ENCODE peak calls at places on chromosomes 16 and 17, in six cellular contexts. J is endothelial cell of umbilical vein, C is GM23338, F is GM23248, R is H1, Z is neural progenitor cell. T is an unnamed sample.

GRCh38 chr17:41065829-41066624 is at the start of gene KRTAP2-4:
- DNase-seq in J (no peak), F (peak), Z (no peak), C (no peak), R (no peak), T (no peak)

GRCh38 chr16:79349803-79350202 is 250.7 kb downstream of the MAF start:
- DNase-seq in F (no peak), R (no peak), Z (no peak), J (no peak), C (no peak), T (no peak)

GRCh38 chr16:87817910-87818309 is 51.4 kb downstream of the SLC7A5 start:
- DNase-seq in J (no peak), F (no peak), C (no peak), Z (no peak), R (no peak), T (no peak)

GRCh38 chr17:67557921-67558320 is 159.8 kb upstream of the NOL11 start:
- DNase-seq in F (peak), R (no peak), Z (no peak), J (no peak), C (no peak), T (no peak)

GRCh38 chr16:77234611-77235010 is 35.4 kb downstream of the SYCE1L start:
- DNase-seq in R (no peak), J (no peak), C (peak), F (no peak), Z (peak), T (no peak)

GRCh38 chr17:10059684-10060211 is 138.7 kb downstream of the GAS7 start:
- DNase-seq in C (peak), J (no peak), Z (no peak), F (peak), R (no peak), T (peak)

GRCh38 chr17:6531575-6531974 is 24.8 kb downstream of the PITPNM3 start:
- DNase-seq in R (no peak), J (no peak), Z (no peak), C (no peak), F (no peak), T (no peak)

GRCh38 chr16:26701243-26701886 is 365.4 kb upstream of the C16orf82 start:
- DNase-seq in J (no peak), Z (no peak), R (no peak), C (no peak), F (no peak), T (no peak)

GRCh38 chr16:88662222-88662842 is 559 bp downstream of the MVD start:
- DNase-seq in C (peak), F (peak), R (no peak), Z (peak), J (no peak), T (no peak)

GRCh38 chr16:89861648-89862047 is 11.7 kb upstream of the TCF25 start:
- DNase-seq in F (peak), J (no peak), C (no peak), Z (no peak), R (no peak), T (no peak)

GRCh38 chr16:26717826-26718225 is 348.9 kb upstream of the C16orf82 start:
- DNase-seq in C (peak), F (no peak), J (no peak), R (no peak), Z (no peak), T (no peak)

GRCh38 chr17:45749831-45750335 is 34.2 kb upstream of the CRHR1 start:
- DNase-seq in C (no peak), R (no peak), F (no peak), J (no peak), Z (no peak), T (no peak)

GRCh38 chr16:69924777-69925191 is 26.4 kb upstream of the CLEC18A start:
- DNase-seq in J (peak), C (peak), R (no peak), F (peak), Z (no peak), T (no peak)

DNA sequence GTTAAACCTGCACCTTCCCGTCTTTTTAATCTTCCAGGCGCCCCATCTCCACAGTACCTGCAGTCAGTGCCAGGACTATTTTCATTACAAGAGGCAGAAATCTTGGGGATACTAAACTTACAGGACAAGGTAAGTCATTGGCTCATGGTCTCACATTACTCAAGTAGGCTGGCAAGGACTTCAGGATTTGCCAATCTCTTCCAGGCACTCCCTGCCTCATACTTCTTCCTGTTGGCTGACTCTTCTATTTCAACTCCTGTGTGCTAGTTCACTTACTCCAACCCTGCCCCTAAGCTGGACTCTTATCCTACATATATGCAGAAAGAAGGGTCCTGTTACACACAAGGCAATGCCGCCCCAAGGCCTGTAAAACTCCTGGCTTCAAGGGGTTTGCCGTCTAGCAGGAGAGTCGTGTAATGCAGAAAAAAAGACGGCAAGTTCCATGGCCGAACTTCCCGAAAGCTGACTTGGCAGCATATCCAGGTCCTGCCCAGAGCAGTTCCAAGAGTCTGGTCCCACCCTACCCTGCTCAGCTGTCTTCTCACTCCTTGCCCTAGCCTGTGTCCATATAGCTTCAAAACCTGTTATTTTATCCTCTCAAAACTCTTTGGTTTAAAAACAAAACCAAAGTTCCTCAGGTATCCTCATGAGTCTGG is 14.8 kb downstream of the ERN1 start:
- DNase-seq in J (no peak), Z (no peak), C (no peak), R (no peak), F (peak), T (no peak)
- TF ChIP-seq EZH2 in J (no peak), Z (no peak), C (no peak), R (no peak), F (no peak), T (no peak)

GRCh38 chr17:79841369-79842135 is 2.3 kb upstream of the CBX4 start:
- DNase-seq in J (no peak), R (peak), Z (peak), C (peak), F (no peak), T (no peak)
- TF ChIP-seq EZH2 in J (peak), R (peak), Z (peak), C (peak), F (peak), T (no peak)

DNA sequence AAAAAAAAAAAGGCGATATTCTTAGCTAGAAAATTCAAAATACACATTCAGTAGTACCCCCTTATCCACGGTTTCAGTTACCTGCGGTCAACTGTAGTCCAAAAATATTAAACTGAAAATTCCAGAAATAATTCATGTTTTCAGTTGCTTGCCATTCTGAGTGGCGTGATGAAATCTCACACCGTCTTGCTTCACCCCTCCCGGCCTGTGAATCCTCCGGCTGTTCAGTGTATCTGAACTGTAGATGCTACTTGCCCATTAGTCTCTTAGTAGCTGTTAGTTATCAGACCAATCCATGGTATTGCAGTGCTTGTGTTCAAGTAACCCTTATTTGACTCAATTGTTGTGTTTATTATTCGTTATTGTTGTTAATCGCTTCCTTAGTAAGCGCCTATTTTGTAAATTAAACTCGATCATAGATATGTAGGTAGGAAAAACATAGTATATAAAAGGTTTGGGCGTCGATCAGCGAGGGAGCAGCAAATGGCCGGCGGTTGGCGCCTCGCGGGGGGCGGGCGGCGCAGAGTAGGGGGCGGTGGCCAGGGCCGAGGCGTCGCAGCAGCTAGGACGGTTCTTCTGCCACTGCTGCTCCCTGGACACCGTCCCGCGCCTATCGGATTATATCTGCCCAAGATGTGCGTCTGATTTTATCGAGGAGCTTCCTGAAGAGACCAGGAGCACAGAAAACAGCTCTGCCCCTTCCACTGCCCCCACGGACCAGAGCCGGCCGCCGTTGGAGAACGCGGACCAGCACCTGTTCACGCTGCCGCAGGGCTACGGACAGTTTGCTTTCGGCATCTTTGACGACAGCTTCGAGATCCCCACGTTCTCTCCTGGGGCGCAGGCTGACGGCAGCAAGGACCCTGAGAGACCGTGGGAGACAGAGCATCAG is 39.8 kb upstream of the AKAP1 start:
- DNase-seq in R (no peak), J (no peak), Z (no peak), C (no peak), F (peak), T (no peak)
- TF ChIP-seq EZH2 in R (no peak), J (peak), Z (no peak), C (no peak), F (no peak), T (no peak)

GRCh38 chr16:55657616-55658015 is 1.8 kb downstream of the SLC6A2 start:
- DNase-seq in F (no peak), Z (no peak), R (no peak), C (no peak), J (no peak), T (no peak)

GRCh38 chr16:55655381-55655708 is 443 bp upstream of the SLC6A2 start:
- DNase-seq in C (no peak), R (no peak), Z (no peak), J (no peak), F (no peak), T (no peak)

GRCh38 chr16:55653106-55653505 is 2.7 kb upstream of the SLC6A2 start:
- DNase-seq in C (no peak), R (no peak), J (no peak), F (no peak), Z (no peak), T (no peak)

GRCh38 chr16:55656695-55657092 is 906 bp downstream of the SLC6A2 start:
- DNase-seq in J (no peak), Z (no peak), F (no peak), R (peak), C (no peak), T (no peak)

DNA sequence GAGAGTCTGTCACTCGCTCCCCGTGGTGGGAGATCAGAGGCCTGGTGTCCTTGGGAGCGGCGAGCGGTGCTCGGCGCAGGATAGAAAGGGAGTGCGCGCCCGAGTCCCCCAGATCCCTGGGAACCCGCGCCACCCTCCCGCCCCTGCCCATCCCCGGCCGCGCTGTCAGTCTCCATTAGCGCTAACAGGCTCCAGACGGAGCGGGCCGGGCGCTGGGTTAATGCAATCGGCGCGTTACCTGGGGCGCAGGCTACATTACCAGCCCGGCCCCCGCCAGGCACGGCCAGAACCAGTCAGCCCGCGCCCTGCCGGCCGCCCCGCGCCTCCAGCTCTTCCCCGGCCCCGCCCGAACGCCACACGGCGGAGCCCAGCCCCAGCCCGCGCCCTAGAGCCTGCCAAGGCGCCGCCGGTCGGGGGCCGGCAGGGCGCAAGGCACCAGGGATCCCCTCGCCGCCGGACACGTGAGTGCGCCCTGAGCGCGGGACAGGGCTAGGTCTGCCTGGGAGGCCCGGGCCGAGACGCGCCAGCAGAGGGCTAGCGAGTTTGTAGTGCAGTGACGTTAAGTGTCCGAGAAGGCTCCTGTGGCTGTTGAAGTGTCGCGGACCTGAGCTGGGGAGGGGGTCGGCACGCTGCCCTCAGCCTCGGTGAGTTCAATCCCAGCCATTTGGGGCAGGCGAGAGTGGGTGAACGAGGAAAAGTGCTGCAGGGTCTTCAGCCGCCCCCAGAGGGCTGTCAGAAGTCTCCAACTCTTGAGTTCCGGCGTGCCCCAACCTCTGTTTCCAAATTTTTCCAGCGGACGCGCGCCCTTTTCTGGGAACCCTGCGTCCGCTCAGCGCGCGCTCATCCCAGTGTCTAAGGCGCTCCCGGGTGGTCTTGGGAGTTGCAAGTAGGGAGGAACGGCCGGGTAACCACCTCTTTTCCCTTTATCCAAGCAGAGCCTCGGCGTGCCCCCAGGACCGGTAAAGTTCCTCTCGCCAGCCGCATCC is at the start of gene SLC6A2:
- DNase-seq in Z (peak), C (peak), R (peak), F (peak), J (no peak), T (no peak)
- TF ChIP-seq EZH2 in Z (peak), C (no peak), R (no peak), F (no peak), J (peak), T (no peak)

DNA sequence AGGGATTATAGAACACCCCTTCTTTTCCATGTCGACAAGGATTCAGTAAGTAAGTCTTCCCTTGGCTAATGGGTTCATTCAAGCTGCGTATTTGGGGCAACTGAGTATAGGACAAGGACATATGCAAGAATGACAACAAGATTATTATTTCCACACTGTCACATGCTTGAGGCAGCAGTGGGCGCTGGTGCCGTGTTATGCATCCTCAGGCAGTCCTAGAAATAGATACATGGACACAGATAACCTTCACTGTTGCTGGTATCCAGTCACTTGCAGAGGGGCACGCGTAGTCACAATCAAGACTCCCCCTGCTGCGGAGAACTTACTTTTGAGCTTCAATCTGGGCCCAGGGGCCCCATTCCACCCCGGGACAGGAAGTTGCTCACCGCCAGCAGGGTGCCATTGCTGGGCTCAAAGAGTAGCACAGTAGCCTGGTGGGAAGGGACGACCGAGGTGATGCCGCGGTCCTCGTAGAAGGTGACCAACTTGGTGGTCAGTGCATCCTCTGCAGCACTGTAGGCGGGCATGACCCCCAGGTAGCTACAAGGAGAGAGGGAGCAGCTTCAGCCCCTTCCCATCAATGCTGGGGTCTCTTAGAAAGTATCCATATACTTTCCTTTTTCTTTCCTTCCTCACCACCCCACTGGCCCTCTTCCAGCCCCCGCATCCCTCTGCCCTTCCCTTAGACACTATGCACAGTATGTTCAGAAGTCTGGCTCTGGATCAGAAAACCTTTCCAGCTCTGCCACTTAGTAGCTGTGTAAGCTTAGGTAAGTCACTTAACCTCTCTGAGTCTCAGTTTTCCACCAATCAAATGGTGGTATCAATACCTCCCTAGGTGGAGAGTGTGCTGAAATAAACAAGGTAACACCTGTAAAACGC is 804 bp downstream of the CRYM start:
- DNase-seq in C (no peak), J (no peak), F (no peak), R (peak), Z (no peak), T (no peak)
- TF ChIP-seq EZH2 in C (no peak), J (peak), F (no peak), R (peak), Z (no peak), T (no peak)

GRCh38 chr16:86496262-86496928 is 13.9 kb upstream of the FOXF1 start:
- DNase-seq in J (no peak), C (no peak), Z (peak), F (no peak), R (no peak), T (no peak)
- TF ChIP-seq EZH2 in J (peak), C (peak), Z (peak), F (no peak), R (peak), T (no peak)

GRCh38 chr16:67165121-67166034 is 833 bp downstream of the HSF4 start:
- DNase-seq in Z (peak), F (peak), R (peak), J (no peak), C (peak), T (no peak)
- TF ChIP-seq EZH2 in Z (peak), F (no peak), R (peak), J (peak), C (peak), T (no peak)

GRCh38 chr17:13027246-13027645 is 9.4 kb upstream of the ELAC2 start:
- DNase-seq in Z (no peak), C (no peak), R (no peak), J (no peak), F (peak), T (no peak)

GRCh38 chr17:13025687-13026086 is 7.9 kb upstream of the ELAC2 start:
- DNase-seq in J (no peak), Z (no peak), F (no peak), R (no peak), C (no peak), T (no peak)

GRCh38 chr17:13025264-13025627 is 7.4 kb upstream of the ELAC2 start:
- DNase-seq in R (no peak), C (no peak), Z (no peak), F (no peak), J (no peak), T (no peak)

GRCh38 chr17:13024033-13024432 is 6.2 kb upstream of the ELAC2 start:
- DNase-seq in Z (no peak), F (no peak), C (no peak), J (no peak), R (no peak), T (no peak)

DNA sequence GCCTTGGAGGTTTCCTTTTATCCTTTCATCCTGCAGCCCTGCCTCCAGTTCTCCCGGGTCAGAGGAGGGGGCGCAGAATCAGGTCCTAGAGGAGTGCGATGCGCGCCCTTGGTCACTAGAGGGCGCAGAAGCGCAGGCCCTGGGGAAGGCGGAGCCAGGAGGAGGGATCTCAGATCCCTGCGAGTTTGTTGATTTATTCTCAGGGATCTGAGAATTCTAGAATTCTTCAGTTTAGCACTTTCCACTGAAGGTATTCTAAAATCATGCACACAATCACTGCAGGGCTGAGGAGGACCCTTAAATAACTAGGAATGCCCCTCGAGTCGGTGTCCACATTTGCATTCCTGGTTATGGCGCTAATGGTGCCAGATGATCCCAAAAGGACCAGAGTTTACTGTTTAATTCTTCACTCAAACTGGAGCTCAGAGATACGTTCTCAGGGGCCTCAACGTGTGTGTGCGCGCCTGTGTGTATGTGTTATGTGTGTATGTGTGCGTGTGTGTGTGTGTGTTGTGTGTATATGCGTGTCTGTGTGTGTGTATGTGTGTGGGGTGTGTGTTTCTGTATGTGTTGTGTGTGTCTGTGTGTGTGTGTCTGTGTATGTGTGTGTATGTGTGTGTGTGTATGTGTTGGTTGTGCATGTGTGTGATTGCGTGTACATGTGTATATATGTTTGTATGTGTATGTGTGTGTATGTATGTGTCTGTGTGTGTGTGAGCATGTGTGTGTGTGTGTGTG is 6.9 kb upstream of the ELAC2 start:
- DNase-seq in C (peak), R (peak), F (peak), Z (peak), J (peak), T (no peak)
- TF ChIP-seq EZH2 in C (no peak), R (no peak), F (no peak), Z (no peak), J (no peak), T (no peak)

GRCh38 chr17:80413771-80414507 is 1.0 kb upstream of the ENDOV start:
- DNase-seq in F (peak), J (no peak), Z (no peak), R (no peak), C (no peak), T (no peak)
- TF ChIP-seq EZH2 in F (no peak), J (no peak), Z (peak), R (no peak), C (no peak), T (no peak)

GRCh38 chr17:57366177-57366557 is 109.8 kb downstream of the MSI2 start:
- DNase-seq in Z (no peak), J (no peak), F (no peak), R (no peak), C (no peak), T (no peak)
- TF ChIP-seq EZH2 in Z (no peak), J (no peak), F (no peak), R (no peak), C (no peak), T (no peak)